ENCODE peak calls at places on chromosomes 2 and 18, in nine cellular contexts. N is pancreas, T is astrocyte of the spinal cord, X is cardiac fibroblast, A is A673, Q is mammary epithelial cell, I is fibroblast of the aortic adventitia, Y is transverse colon, W is fibroblast of lung. M is an unnamed sample.

GRCh38 chr2:68252407-68253210 is at the start of gene PPP3R1:
- DNase-seq in N (peak), T (peak), X (peak), A (peak), Q (peak), I (peak), Y (peak), W (peak), M (peak)

GRCh38 chr2:86064006-86064405 is 41.7 kb downstream of the POLR1A start:
- DNase-seq in N (no peak), T (peak), X (peak), A (no peak), Q (peak), I (no peak), Y (no peak), W (peak), M (peak)

GRCh38 chr2:177148477-177149154 is 64.0 kb upstream of the HNRNPA3 start:
- DNase-seq in N (peak), T (peak), X (peak), A (peak), Q (peak), I (peak), Y (peak), W (peak), M (peak)

GRCh38 chr2:232927793-232928563 is 57.9 kb downstream of the SNORC start:
- DNase-seq in N (peak), T (no peak), X (no peak), A (peak), Q (no peak), I (no peak), Y (no peak), W (no peak), M (no peak)

GRCh38 chr2:180015951-180016709 is 9.0 kb upstream of the CWC22 start:
- DNase-seq in N (no peak), T (peak), X (peak), A (peak), Q (peak), I (peak), Y (no peak), W (peak), M (peak)

GRCh38 chr2:173090291-173090877 is 14.7 kb downstream of the MAP3K20 start:
- DNase-seq in N (no peak), T (peak), X (peak), A (no peak), Q (no peak), I (peak), Y (no peak), W (peak), M (peak)

GRCh38 chr2:69089244-69089643 is 76.3 kb downstream of the ANTXR1 start:
- DNase-seq in N (no peak), T (no peak), X (peak), A (no peak), Q (no peak), I (peak), Y (no peak), W (no peak), M (peak)

GRCh38 chr2:48946444-48947048 is 191.0 kb upstream of the LHCGR start:
- DNase-seq in N (peak), T (peak), X (peak), A (peak), Q (peak), I (peak), Y (peak), W (peak), M (peak)

GRCh38 chr18:77132369-77133050 is at the start of gene MBP:
- DNase-seq in N (peak), T (no peak), X (no peak), A (no peak), Q (peak), I (no peak), Y (peak), W (no peak), M (no peak)

GRCh38 chr2:102473020-102473419 is at the start of gene SLC9A4:
- DNase-seq in N (peak), T (peak), X (peak), A (peak), Q (peak), I (peak), Y (peak), W (peak), M (peak)

GRCh38 chr2:8101614-8102277 is 580.1 kb upstream of the ID2 start:
- DNase-seq in N (no peak), T (no peak), X (no peak), A (no peak), Q (no peak), I (no peak), Y (no peak), W (no peak), M (no peak)

GRCh38 chr2:226795281-226796011 is 4.2 kb downstream of the IRS1 start:
- DNase-seq in N (peak), T (peak), X (peak), A (no peak), Q (peak), I (no peak), Y (no peak), W (peak), M (peak)

GRCh38 chr18:24231773-24232735 is 93.2 kb downstream of the CABYR start:
- DNase-seq in N (no peak), T (peak), X (peak), A (peak), Q (no peak), I (peak), Y (no peak), W (peak), M (peak)

GRCh38 chr2:127320586-127321275 is 26.8 kb upstream of the ERCC3 start:
- DNase-seq in N (no peak), T (no peak), X (no peak), A (no peak), Q (no peak), I (no peak), Y (no peak), W (no peak), M (no peak)

GRCh38 chr2:9002637-9003365 is 683 bp downstream of the MBOAT2 start:
- DNase-seq in N (peak), T (peak), X (peak), A (peak), Q (peak), I (peak), Y (peak), W (peak), M (no peak)

GRCh38 chr18:32776525-32776924 is 3.7 kb upstream of the KLHL14 start:
- DNase-seq in N (no peak), T (no peak), X (no peak), A (no peak), Q (no peak), I (no peak), Y (no peak), W (no peak), M (no peak)

GRCh38 chr2:31997653-31998052 is 13.2 kb downstream of the MEMO1 start:
- DNase-seq in N (no peak), T (peak), X (peak), A (peak), Q (no peak), I (peak), Y (no peak), W (peak), M (peak)

GRCh38 chr2:239774933-239775622 is 250.1 kb downstream of the NDUFA10 start:
- DNase-seq in N (no peak), T (no peak), X (no peak), A (no peak), Q (no peak), I (no peak), Y (no peak), W (no peak), M (no peak)

GRCh38 chr18:55115606-55116005 is 156.3 kb upstream of the CCDC68 start:
- DNase-seq in N (no peak), T (no peak), X (peak), A (no peak), Q (peak), I (no peak), Y (no peak), W (no peak), M (no peak)

GRCh38 chr2:84999467-85000064 is 28.6 kb downstream of the KCMF1 start:
- DNase-seq in N (no peak), T (no peak), X (no peak), A (no peak), Q (no peak), I (no peak), Y (no peak), W (no peak), M (no peak)

GRCh38 chr2:98419977-98420725 is 24.5 kb upstream of the INPP4A start:
- DNase-seq in N (no peak), T (no peak), X (peak), A (no peak), Q (no peak), I (no peak), Y (no peak), W (no peak), M (no peak)

GRCh38 chr2:72325592-72326422 is 178.1 kb upstream of the CYP26B1 start:
- DNase-seq in N (no peak), T (no peak), X (peak), A (peak), Q (no peak), I (no peak), Y (peak), W (no peak), M (no peak)

GRCh38 chr18:34595673-34596072 is 114.4 kb upstream of the DTNA start:
- DNase-seq in N (no peak), T (peak), X (peak), A (peak), Q (peak), I (peak), Y (no peak), W (peak), M (peak)

GRCh38 chr2:197089659-197090058 is 163.2 kb upstream of the PGAP1 start:
- DNase-seq in N (no peak), T (no peak), X (no peak), A (no peak), Q (peak), I (no peak), Y (no peak), W (no peak), M (no peak)

GRCh38 chr2:111185496-111186022 is 64.8 kb downstream of the BCL2L11 start:
- DNase-seq in N (peak), T (no peak), X (no peak), A (no peak), Q (no peak), I (no peak), Y (peak), W (no peak), M (no peak)

GRCh38 chr2:61376211-61376610 is 94.7 kb downstream of the USP34 start:
- DNase-seq in N (no peak), T (no peak), X (no peak), A (no peak), Q (no peak), I (no peak), Y (no peak), W (no peak), M (no peak)

GRCh38 chr2:230018153-230018552 is 50.6 kb downstream of the SLC16A14 start:
- DNase-seq in N (no peak), T (peak), X (peak), A (no peak), Q (peak), I (peak), Y (no peak), W (peak), M (peak)

GRCh38 chr2:134260726-134261125 is 6.9 kb downstream of the MGAT5 start:
- DNase-seq in N (no peak), T (peak), X (peak), A (no peak), Q (peak), I (peak), Y (no peak), W (peak), M (peak)

GRCh38 chr2:157837851-157838441 is 38.2 kb downstream of the ACVR1 start:
- DNase-seq in N (peak), T (peak), X (peak), A (peak), Q (peak), I (peak), Y (peak), W (peak), M (peak)

GRCh38 chr2:328761-329160 is 40.9 kb upstream of the ALKAL2 start:
- DNase-seq in N (no peak), T (peak), X (no peak), A (peak), Q (peak), I (no peak), Y (no peak), W (no peak), M (no peak)

GRCh38 chr2:39568561-39569006 is 97.1 kb upstream of the TMEM178A start:
- DNase-seq in N (no peak), T (peak), X (peak), A (peak), Q (peak), I (peak), Y (no peak), W (peak), M (peak)

GRCh38 chr2:11019614-11020013 is 107.9 kb downstream of the KCNF1 start:
- DNase-seq in N (no peak), T (no peak), X (no peak), A (no peak), Q (no peak), I (no peak), Y (no peak), W (no peak), M (no peak)

GRCh38 chr2:189000221-189000620 is 26.0 kb downstream of the COL3A1 start:
- DNase-seq in N (no peak), T (no peak), X (no peak), A (no peak), Q (no peak), I (no peak), Y (no peak), W (no peak), M (no peak)

GRCh38 chr2:188997276-188997675 is 23.1 kb downstream of the COL3A1 start:
- DNase-seq in N (no peak), T (no peak), X (peak), A (no peak), Q (no peak), I (peak), Y (no peak), W (no peak), M (peak)

DNA sequence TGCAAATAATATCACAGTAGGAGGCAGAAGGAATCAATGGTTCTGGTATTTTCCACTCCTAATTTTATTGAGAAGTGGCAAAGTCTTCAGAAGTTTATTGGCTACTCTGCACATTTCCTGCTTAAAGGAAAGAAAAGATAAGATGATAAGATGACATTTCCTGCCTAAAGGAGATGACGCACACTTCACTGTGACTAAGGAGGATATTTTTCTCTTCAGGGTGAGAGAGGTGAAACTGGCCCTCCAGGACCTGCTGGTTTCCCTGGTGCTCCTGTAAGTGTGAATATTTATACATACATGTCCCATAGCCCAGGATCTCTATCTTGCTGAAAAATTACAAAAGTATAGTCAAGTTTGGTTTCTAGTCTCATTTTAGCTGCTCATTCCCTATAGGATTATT is 27.9 kb downstream of the COL3A1 start:
- DNase-seq in N (no peak), T (peak), X (peak), A (peak), Q (peak), I (peak), Y (no peak), W (peak), M (peak)
- H3K4me3 ChIP-seq in N (no peak), T (no peak), X (no peak), A (no peak), Q (no peak), I (no peak), Y (no peak), W (no peak), M (no peak)

GRCh38 chr2:96764253-96764637 is 3.5 kb downstream of the CNNM4 start:
- DNase-seq in N (no peak), T (no peak), X (no peak), A (no peak), Q (no peak), I (peak), Y (peak), W (no peak), M (no peak)

GRCh38 chr2:96760986-96761832 is 507 bp downstream of the CNNM4 start:
- DNase-seq in N (peak), T (peak), X (peak), A (no peak), Q (no peak), I (peak), Y (peak), W (peak), M (peak)

GRCh38 chr2:96760036-96760985 is at the start of gene CNNM4:
- DNase-seq in N (peak), T (peak), X (peak), A (peak), Q (peak), I (peak), Y (peak), W (peak), M (peak)

GRCh38 chr2:96762529-96763253 is 2.0 kb downstream of the CNNM4 start:
- DNase-seq in N (no peak), T (peak), X (no peak), A (peak), Q (no peak), I (peak), Y (no peak), W (peak), M (no peak)

DNA sequence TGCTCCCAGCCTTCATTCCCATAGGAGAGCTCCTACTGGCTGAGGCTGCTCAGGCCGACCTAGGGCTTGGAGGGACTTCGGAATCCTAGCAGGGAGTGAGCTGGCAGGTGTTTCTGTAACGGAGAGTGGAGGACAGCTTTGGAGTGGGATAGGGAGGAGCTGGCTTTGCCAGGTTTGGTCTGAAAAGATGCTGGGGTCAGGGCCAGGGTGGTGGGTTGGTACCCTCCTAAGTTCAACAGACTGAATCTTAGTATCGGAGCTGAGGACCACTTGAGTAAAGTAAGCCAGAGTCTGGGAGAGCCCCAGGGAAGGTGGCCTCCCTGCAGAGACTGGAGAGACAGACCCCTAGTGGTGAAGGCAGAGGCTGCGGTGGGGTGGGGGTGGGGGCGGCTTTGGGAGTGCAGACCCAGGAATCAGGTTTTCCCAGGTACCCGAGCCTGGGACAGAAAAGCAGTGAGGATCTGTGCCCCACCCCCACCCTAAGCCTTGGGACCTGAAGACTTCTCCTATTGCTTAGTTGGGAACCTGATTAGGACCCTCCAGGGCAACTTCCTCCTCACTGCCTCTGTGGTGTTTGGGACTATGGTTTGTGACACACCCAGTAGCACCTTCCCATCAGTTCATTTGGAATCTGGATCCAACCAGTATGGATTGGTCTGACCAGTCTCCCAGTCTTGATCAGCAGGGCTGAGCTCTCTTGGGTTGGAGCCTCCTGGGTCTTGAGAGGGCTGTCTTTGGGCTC is 3.0 kb downstream of the CNNM4 start:
- DNase-seq in N (no peak), T (no peak), X (no peak), A (peak), Q (no peak), I (peak), Y (peak), W (no peak), M (no peak)
- TF ChIP-seq CTCF in N (peak), T (peak), X (peak), A (peak), Q (peak), I (peak), Y (peak), W (peak), M (peak)

DNA sequence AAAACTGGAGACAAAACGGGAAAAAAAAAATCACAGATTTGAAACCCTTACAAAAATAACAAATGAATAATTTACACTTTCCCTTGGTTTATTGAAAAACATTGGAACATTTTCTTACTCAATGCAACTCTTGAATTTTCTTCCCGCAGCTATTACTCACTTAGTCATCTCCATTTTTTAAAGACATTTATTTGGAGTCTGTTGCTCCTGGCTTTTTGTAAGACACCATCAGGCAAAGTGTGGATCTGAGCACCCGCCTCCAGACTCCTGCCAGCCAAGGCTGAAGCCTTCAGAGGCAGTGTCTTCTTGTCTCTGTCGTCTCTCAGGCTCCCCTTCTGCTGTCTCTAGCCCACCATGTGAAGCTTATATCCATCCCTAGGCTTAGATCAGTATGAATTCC is 46.2 kb downstream of the TRIB2 start:
- DNase-seq in N (no peak), T (no peak), X (no peak), A (no peak), Q (no peak), I (peak), Y (no peak), W (peak), M (peak)
- H3K4me3 ChIP-seq in N (no peak), T (no peak), X (no peak), A (no peak), Q (no peak), I (no peak), Y (no peak), W (no peak), M (no peak)

GRCh38 chr2:38526195-38526594 is 76.5 kb downstream of the HNRNPLL start:
- DNase-seq in N (no peak), T (no peak), X (peak), A (no peak), Q (peak), I (peak), Y (no peak), W (no peak), M (peak)

GRCh38 chr2:38522754-38523349 is 79.9 kb downstream of the HNRNPLL start:
- DNase-seq in N (no peak), T (no peak), X (no peak), A (no peak), Q (no peak), I (no peak), Y (no peak), W (no peak), M (no peak)

GRCh38 chr2:38524580-38524979 is 78.1 kb downstream of the HNRNPLL start:
- DNase-seq in N (no peak), T (no peak), X (no peak), A (no peak), Q (no peak), I (no peak), Y (no peak), W (no peak), M (no peak)

GRCh38 chr2:38521835-38522234 is 80.9 kb downstream of the HNRNPLL start:
- DNase-seq in N (no peak), T (no peak), X (no peak), A (no peak), Q (no peak), I (no peak), Y (no peak), W (no peak), M (no peak)

GRCh38 chr2:38523728-38524437 is 78.8 kb downstream of the HNRNPLL start:
- DNase-seq in N (no peak), T (no peak), X (no peak), A (no peak), Q (no peak), I (no peak), Y (no peak), W (no peak), M (no peak)
- TF ChIP-seq CTCF in N (no peak), T (peak), X (peak), A (peak), Q (no peak), I (peak), Y (no peak), W (no peak), M (no peak)

GRCh38 chr2:28398101-28398834 is 5.6 kb downstream of the FOSL2 start:
- DNase-seq in N (no peak), T (peak), X (peak), A (peak), Q (peak), I (peak), Y (no peak), W (peak), M (peak)
- H3K4me3 ChIP-seq in N (no peak), T (no peak), X (peak), A (no peak), Q (peak), I (peak), Y (peak), W (peak), M (peak)

GRCh38 chr2:29064746-29065478 is 9.4 kb downstream of the PCARE start:
- DNase-seq in N (no peak), T (no peak), X (no peak), A (no peak), Q (no peak), I (no peak), Y (no peak), W (no peak), M (no peak)

GRCh38 chr2:29068513-29068912 is 5.8 kb downstream of the PCARE start:
- DNase-seq in N (no peak), T (no peak), X (no peak), A (no peak), Q (peak), I (no peak), Y (no peak), W (no peak), M (no peak)

GRCh38 chr2:29066989-29067605 is 7.2 kb downstream of the PCARE start:
- DNase-seq in N (peak), T (no peak), X (no peak), A (no peak), Q (peak), I (no peak), Y (no peak), W (no peak), M (no peak)

GRCh38 chr2:29065479-29065847 is 8.9 kb downstream of the PCARE start:
- DNase-seq in N (no peak), T (no peak), X (no peak), A (no peak), Q (peak), I (no peak), Y (no peak), W (no peak), M (no peak)

GRCh38 chr2:29066271-29066860 is 8.0 kb downstream of the PCARE start:
- DNase-seq in N (no peak), T (no peak), X (peak), A (no peak), Q (peak), I (peak), Y (no peak), W (peak), M (peak)
- TF ChIP-seq CTCF in N (no peak), T (no peak), X (no peak), A (no peak), Q (no peak), I (no peak), Y (no peak), W (no peak), M (no peak)

M was measured in AG10803.